ENCODE peak calls at places on chromosomes 2 and 18, in six cellular contexts. Y is tibial nerve, J is K562, V is stomach, Z is A549, B is transverse colon. K is an unnamed sample.

GRCh38 chr2:63977904-63978303 is 41.3 kb downstream of the VPS54 start:
- DNase-seq in Z (no peak), V (no peak), Y (no peak), B (no peak), J (no peak), K (no peak)

GRCh38 chr2:44934024-44934423 is 7.5 kb upstream of the SIX3 start:
- DNase-seq in Y (no peak), V (no peak), J (no peak), Z (no peak), B (no peak), K (peak; percentile 38)

GRCh38 chr2:204365778-204366177 is 179.5 kb upstream of the PARD3B start:
- DNase-seq in Y (no peak), B (no peak), Z (no peak), J (no peak), V (no peak), K (no peak)

GRCh38 chr2:8157621-8158020 is 524.2 kb upstream of the ID2 start:
- DNase-seq in B (no peak), Z (no peak), J (no peak), Y (no peak), V (no peak), K (no peak)

GRCh38 chr18:10072659-10073309 is 159.0 kb downstream of the VAPA start:
- DNase-seq in B (no peak), Z (no peak), J (no peak), Y (no peak), V (no peak), K (no peak)

GRCh38 chr2:199716807-199717586 is 134.0 kb downstream of the FTCDNL1 start:
- DNase-seq in Z (peak; percentile 51), J (no peak), B (no peak), V (no peak), Y (no peak), K (no peak)

GRCh38 chr2:218852911-218853667 is 6.5 kb upstream of the WNT6 start:
- DNase-seq in Z (no peak), J (peak; percentile 52), Y (peak; percentile 60), V (peak; percentile 67), B (peak; percentile 65), K (no peak)

GRCh38 chr2:197296861-197297260 is 13.7 kb downstream of the ANKRD44 start:
- DNase-seq in Y (no peak), B (no peak), Z (no peak), J (no peak), V (no peak), K (no peak)

GRCh38 chr2:118697771-118698170 is 149.7 kb downstream of the EN1 start:
- DNase-seq in B (no peak), Y (no peak), Z (no peak), J (no peak), V (no peak), K (no peak)

GRCh38 chr2:127631184-127631996 is 14.6 kb upstream of the GPR17 start:
- DNase-seq in B (no peak), Z (no peak), J (no peak), V (no peak), Y (no peak), K (peak; percentile 90)

DNA sequence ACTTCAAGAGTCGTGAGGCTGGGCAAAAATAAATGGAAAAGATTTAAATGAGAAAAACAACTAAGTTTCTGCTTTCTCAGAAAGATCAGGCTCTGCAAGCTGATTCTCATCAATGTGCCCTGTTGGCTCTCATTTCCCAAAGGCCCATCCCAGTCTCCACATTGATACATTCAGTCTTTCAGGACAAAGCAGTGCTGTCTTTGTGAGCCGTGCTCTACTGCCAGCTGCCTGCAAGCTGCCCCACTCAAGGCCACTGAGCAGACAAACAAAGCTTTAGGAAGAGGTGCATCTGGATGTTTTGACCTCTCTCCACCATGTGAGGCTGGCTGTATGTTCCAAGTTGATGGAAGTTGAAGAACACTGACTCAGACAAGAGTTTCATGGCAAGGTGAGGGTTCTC is 48.8 kb downstream of the FSHR start:
- DNase-seq in B (no peak), Y (no peak), V (no peak), J (no peak), Z (no peak), K (no peak)
- H3K27ac ChIP-seq in B (no peak overlapping the region), Y (no peak overlapping the region), V (no peak overlapping the region), J (no peak overlapping the region), Z (no peak overlapping the region), K (no peak overlapping the region)

DNA sequence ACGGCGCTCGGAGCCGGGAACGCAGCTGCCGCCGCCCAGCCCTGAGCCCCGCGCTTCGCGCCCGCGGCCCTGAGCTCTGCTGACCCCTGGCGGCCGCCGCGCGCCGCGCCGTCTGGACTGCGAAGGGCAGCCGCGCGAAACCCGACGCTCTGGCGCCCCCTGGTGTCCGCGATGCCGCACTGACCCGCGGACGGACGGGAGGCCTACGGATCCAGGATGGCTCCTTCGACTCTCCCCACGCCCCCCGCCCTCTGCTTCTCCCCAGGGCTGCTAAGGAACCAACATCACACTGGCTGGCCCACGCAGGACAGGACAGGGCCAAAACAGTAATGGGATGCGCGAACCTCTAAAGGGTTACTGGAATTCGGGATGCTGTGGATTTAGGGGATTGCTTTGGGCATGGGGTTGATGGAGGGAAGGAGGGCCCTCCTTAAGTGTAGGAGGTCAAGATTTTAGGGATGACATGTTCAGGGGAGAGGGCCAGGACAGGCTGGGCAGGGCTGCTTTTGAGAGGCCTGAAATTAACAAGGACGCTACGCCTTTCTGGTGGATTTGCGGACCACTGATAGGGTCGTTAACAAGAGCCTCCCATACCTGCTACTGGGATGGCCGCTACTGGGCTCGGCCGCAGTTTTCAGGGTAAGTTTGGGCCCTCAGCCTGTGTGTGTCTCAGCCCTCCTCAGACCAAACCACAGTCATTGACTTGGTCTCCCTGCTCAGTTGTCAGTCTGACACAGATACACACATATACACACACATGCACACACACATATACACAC is 181.1 kb downstream of the SMAD2 start:
- DNase-seq in V (peak; percentile 87), Y (peak; percentile 69), J (peak; percentile 76), B (peak; percentile 82), Z (peak; percentile 58), K (peak; percentile 77)
- TF ChIP-seq EP300 in V (no peak), Y (no peak), J (no peak), B (no peak), Z (no peak), K (no peak)

DNA sequence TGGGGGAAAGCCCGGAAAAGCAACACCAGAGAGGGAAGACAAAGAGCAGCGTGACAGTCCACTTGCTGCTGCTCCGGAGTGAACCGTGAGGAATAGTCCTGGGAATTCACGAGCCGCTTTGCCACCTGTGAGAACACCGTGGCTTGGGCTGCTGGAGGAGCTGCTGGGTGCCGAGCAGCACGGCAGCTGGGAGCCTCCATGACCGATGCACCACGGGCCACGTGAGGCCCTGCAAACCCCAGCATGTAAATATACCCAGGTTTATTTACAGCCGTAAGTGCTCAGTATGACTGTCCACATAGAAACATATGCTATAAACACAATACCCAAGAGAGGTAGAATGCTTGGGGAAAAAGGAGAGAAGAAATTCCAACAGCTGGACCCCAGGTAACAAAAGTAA is 65.1 kb downstream of the SMIM21 start:
- DNase-seq in V (no peak), J (no peak), B (no peak), Y (no peak), Z (no peak), K (no peak)
- H3K27ac ChIP-seq in V (no peak overlapping the region), J (no peak overlapping the region), B (no peak overlapping the region), Y (no peak overlapping the region), Z (no peak overlapping the region), K (no peak overlapping the region)

GRCh38 chr2:131093066-131093842 is at the start of gene FAM168B:
- DNase-seq in J (peak; percentile 92), B (peak; percentile 91), V (peak; percentile 92), Y (peak; percentile 83), Z (peak; percentile 76), K (peak; percentile 93)
- TF ChIP-seq EP300 in J (no peak), B (no peak), V (no peak), Y (peak; percentile 43), Z (no peak), K (no peak)

GRCh38 chr2:85216927-85217326 is 83.7 kb downstream of the TCF7L1 start:
- DNase-seq in V (no peak), Z (no peak), J (no peak), B (no peak), Y (no peak), K (no peak)

GRCh38 chr2:85213404-85213803 is 80.2 kb downstream of the TCF7L1 start:
- DNase-seq in V (no peak), Z (no peak), J (no peak), Y (no peak), B (no peak), K (no peak)

GRCh38 chr2:85213893-85214512 is 80.8 kb downstream of the TCF7L1 start:
- DNase-seq in J (no peak), Y (no peak), V (no peak), B (no peak), Z (no peak), K (no peak)

GRCh38 chr2:85216051-85216431 is 82.8 kb downstream of the TCF7L1 start:
- DNase-seq in J (no peak), Z (no peak), V (no peak), Y (no peak), B (no peak), K (no peak)

GRCh38 chr2:85215074-85216050 is 82.2 kb downstream of the TCF7L1 start:
- DNase-seq in J (no peak), Z (no peak), Y (no peak), V (no peak), B (peak; percentile 12), K (no peak)
- H3K27ac ChIP-seq in J (no peak overlapping the region), Z (no peak overlapping the region), Y (peak overlapping the region; percentile 36), V (no peak overlapping the region), B (peak overlapping the region; percentile 52), K (peak overlapping the region; percentile 48)

K was measured in sigmoid colon.